ENCODE peak calls at places on chromosomes 13 and 19, in ten cellular contexts. H is CD4-positive, alpha-beta memory T cell; F is adrenal gland; A is cardiac muscle cell; W is heart left ventricle; Q is neural progenitor cell; K is ascending aorta; E is pancreas; G is Peyer's patch; B is lower lobe of right lung. S is an unnamed sample. For H3K4me1, the result is how much of the 10 kb centered on the place peaks cover.

GRCh38 chr13:80189889-80190597 is 150.9 kb downstream of the SPRY2 start:
- DNase-seq in H (no peak), F (no peak), A (no peak), W (no peak), Q (no peak), K (no peak), E (no peak), G (no peak), B (no peak), S (no peak)

GRCh38 chr19:17305211-17305516 is 508 bp upstream of the MRPL34 start:
- DNase-seq in H (no peak), F (no peak), A (no peak), W (no peak), Q (no peak), K (no peak), E (no peak), G (no peak), B (peak), S (no peak)

GRCh38 chr13:44416297-44416696 is 42.7 kb downstream of the SERP2 start:
- DNase-seq in H (no peak), F (no peak), A (no peak), W (no peak), Q (no peak), K (no peak), E (no peak), G (no peak), B (no peak), S (no peak)

GRCh38 chr13:25660996-25661395 is 289.2 kb downstream of the ATP8A2 start:
- DNase-seq in H (no peak), F (no peak), A (no peak), W (no peak), Q (no peak), K (no peak), E (no peak), G (no peak), B (no peak), S (no peak)

GRCh38 chr13:25167349-25167748 is 4.7 kb downstream of the AMER2 start:
- DNase-seq in H (no peak), F (no peak), A (no peak), W (no peak), Q (no peak), K (no peak), E (no peak), G (no peak), B (no peak), S (no peak)

GRCh38 chr19:24054044-24054935 is 32.7 kb upstream of the ZNF254 start:
- DNase-seq in H (no peak), F (no peak), A (no peak), W (no peak), Q (no peak), K (no peak), E (no peak), G (peak), B (no peak), S (peak)

GRCh38 chr13:43805071-43805468 is 18.3 kb upstream of the ENOX1 start:
- DNase-seq in H (no peak), F (peak), A (no peak), W (no peak), Q (no peak), K (no peak), E (no peak), G (no peak), B (no peak), S (peak)

GRCh38 chr19:13526552-13526951 is 20.3 kb upstream of the CACNA1A start:
- DNase-seq in H (no peak), F (no peak), A (peak), W (no peak), Q (peak), K (no peak), E (no peak), G (no peak), B (no peak), S (peak)

GRCh38 chr19:7841751-7842660 is 12.0 kb downstream of the EVI5L start:
- DNase-seq in H (no peak), F (no peak), A (no peak), W (no peak), Q (no peak), K (no peak), E (no peak), G (no peak), B (no peak), S (no peak)

GRCh38 chr13:110690516-110690915 is 15.4 kb downstream of the CARS2 start:
- DNase-seq in H (no peak), F (no peak), A (no peak), W (no peak), Q (no peak), K (no peak), E (peak), G (no peak), B (no peak), S (no peak)

GRCh38 chr13:113112893-113113845 is 7.6 kb downstream of the F7 start:
- DNase-seq in H (no peak), F (no peak), A (no peak), W (no peak), Q (no peak), K (no peak), E (no peak), G (peak), B (peak), S (no peak)

GRCh38 chr19:48372904-48373303 is 8.7 kb downstream of the SYNGR4 start:
- DNase-seq in H (no peak), F (no peak), A (no peak), W (no peak), Q (no peak), K (no peak), E (no peak), G (no peak), B (no peak), S (no peak)
- H3K4me1 ChIP-seq in H (under half), F (under half), A (under half), W (under half), Q (under half), K (under half), E (under half), G (under half), B (under half), S (under half)

GRCh38 chr13:30744056-30744684 is 8.8 kb downstream of the ALOX5AP start:
- DNase-seq in H (peak), F (peak), A (no peak), W (no peak), Q (no peak), K (peak), E (no peak), G (peak), B (peak), S (no peak)
- H3K4me1 ChIP-seq in H (half or more), F (under half), A (under half), W (under half), Q (under half), K (under half), E (under half), G (under half), B (half or more), S (under half)

GRCh38 chr19:55352040-55352439 is 2.5 kb downstream of the COX6B2 start:
- DNase-seq in H (no peak), F (no peak), A (no peak), W (no peak), Q (no peak), K (no peak), E (no peak), G (no peak), B (no peak), S (no peak)
- H3K4me1 ChIP-seq in H (under half), F (under half), A (under half), W (under half), Q (under half), K (under half), E (under half), G (under half), B (under half), S (under half)

GRCh38 chr19:11035441-11036377 is 53.6 kb upstream of the LDLR start:
- DNase-seq in H (peak), F (peak), A (peak), W (peak), Q (peak), K (peak), E (peak), G (peak), B (peak), S (peak)
- H3K4me1 ChIP-seq in H (under half), F (under half), A (under half), W (under half), Q (under half), K (under half), E (under half), G (under half), B (under half), S (under half)

S was measured in foreskin keratinocyte.